ENCODE peak calls at places on chromosome 9, in seven cellular contexts. F is MM.1S, Y is GM13976, N is heart left ventricle, E is choroid plexus epithelial cell, I is pancreas, G is lung. X is an unnamed sample.
A peak's percentile ranks its signal among the peaks of the same experiment; 100 is the strongest.

GRCh38 chr9:21789541-21790037 is 12.8 kb upstream of the MTAP start:
- DNase-seq in F (peak; percentile 78), N (peak; percentile 36), E (peak; percentile 97), Y (peak; percentile 49), G (peak; percentile 57), I (peak; percentile 21), X (peak; percentile 64)

GRCh38 chr9:132973713-132974112 is 4.8 kb upstream of the GFI1B start:
- DNase-seq in N (no peak), F (peak; percentile 20), E (peak; percentile 39), G (no peak), Y (no peak), I (no peak), X (no peak)

GRCh38 chr9:7320139-7320538 is 479.4 kb downstream of the DMAC1 start:
- DNase-seq in N (no peak), E (peak; percentile 88), F (no peak), I (no peak), Y (no peak), G (no peak), X (peak; percentile 10)

GRCh38 chr9:84397151-84397728 is 56.7 kb upstream of the SLC28A3 start:
- DNase-seq in E (peak; percentile 87), F (peak; percentile 76), I (peak; percentile 55), N (peak; percentile 59), Y (peak; percentile 80), G (peak; percentile 67), X (peak; percentile 16)

GRCh38 chr9:92151691-92152393 is 36.6 kb upstream of the SPTLC1 start:
- DNase-seq in G (peak; percentile 41), I (no peak), E (peak; percentile 74), Y (no peak), N (no peak), F (no peak), X (no peak)

GRCh38 chr9:92971121-92971520 is 23.8 kb downstream of the FGD3 start:
- DNase-seq in Y (no peak), I (no peak), E (no peak), G (peak; percentile 17), N (no peak), F (no peak), X (no peak)

GRCh38 chr9:111005711-111006482 is 32.4 kb downstream of the LPAR1 start:
- DNase-seq in N (no peak), F (no peak), I (no peak), E (no peak), G (no peak), Y (no peak), X (no peak)

GRCh38 chr9:5714501-5715401 is 85.8 kb downstream of the RIC1 start:
- DNase-seq in G (no peak), F (no peak), N (no peak), E (peak; percentile 65), I (no peak), Y (no peak), X (no peak)

GRCh38 chr9:34628656-34629491 is at the start of gene ARID3C:
- DNase-seq in E (no peak), F (peak; percentile 48), N (no peak), Y (peak; percentile 71), I (peak; percentile 44), G (no peak), X (no peak)

GRCh38 chr9:90189306-90189705 is 453.3 kb downstream of the DIRAS2 start:
- DNase-seq in F (peak; percentile 54), E (no peak), N (no peak), G (no peak), Y (peak; percentile 40), I (no peak), X (peak; percentile 59)

GRCh38 chr9:26744362-26744965 is 148.1 kb downstream of the CAAP1 start:
- DNase-seq in I (no peak), N (no peak), G (no peak), F (peak; percentile 29), E (peak; percentile 63), Y (no peak), X (no peak)

GRCh38 chr9:73089304-73089985 is 62.2 kb upstream of the ANXA1 start:
- DNase-seq in G (no peak), F (no peak), Y (no peak), I (no peak), N (no peak), E (no peak), X (no peak)

GRCh38 chr9:38388283-38389223 is 3.9 kb upstream of the ALDH1B1 start:
- DNase-seq in E (peak; percentile 30), N (no peak), F (no peak), Y (no peak), I (no peak), G (no peak), X (no peak)

GRCh38 chr9:126235844-126236243 is 90.8 kb upstream of the MVB12B start:
- DNase-seq in E (no peak), I (no peak), N (no peak), F (no peak), G (no peak), Y (no peak), X (no peak)

GRCh38 chr9:88355166-88355565 is 33.1 kb upstream of the SPIN1 start:
- DNase-seq in E (peak; percentile 28), F (no peak), N (no peak), I (no peak), Y (no peak), G (no peak), X (no peak)

GRCh38 chr9:14945351-14945750 is 35.1 kb upstream of the FREM1 start:
- DNase-seq in Y (no peak), F (no peak), N (no peak), G (no peak), E (no peak), I (no peak), X (no peak)

GRCh38 chr9:107569171-107569570 is 79.6 kb upstream of the KLF4 start:
- DNase-seq in E (peak; percentile 29), I (no peak), F (no peak), G (no peak), N (no peak), Y (no peak), X (no peak)

GRCh38 chr9:92097997-92098482 is 17.2 kb downstream of the SPTLC1 start:
- DNase-seq in I (peak; percentile 97), Y (no peak), N (peak; percentile 71), E (peak; percentile 69), F (no peak), G (peak; percentile 57), X (peak; percentile 80)

GRCh38 chr9:104233366-104233765 is 139.3 kb downstream of the SMC2 start:
- DNase-seq in E (no peak), F (no peak), I (no peak), N (no peak), Y (no peak), G (no peak), X (no peak)

GRCh38 chr9:110048976-110049698 is 158.8 kb downstream of the C9orf152 start:
- DNase-seq in E (peak; percentile 57), G (peak; percentile 31), F (peak; percentile 27), I (no peak), N (no peak), Y (peak; percentile 43), X (no peak)

GRCh38 chr9:136551401-136552116 is 5.7 kb upstream of the NOTCH1 start:
- DNase-seq in E (peak; percentile 42), N (peak; percentile 82), F (no peak), Y (peak; percentile 83), I (no peak), G (no peak), X (no peak)

GRCh38 chr9:132671620-132672412 is 1.6 kb downstream of the GTF3C4 start:
- DNase-seq in E (no peak), N (no peak), F (no peak), I (no peak), Y (no peak), G (no peak), X (no peak)

GRCh38 chr9:124764774-124765438 is 6.2 kb downstream of the NR6A1 start:
- DNase-seq in Y (no peak), F (peak; percentile 40), G (no peak), E (peak; percentile 57), N (no peak), I (no peak), X (no peak)

GRCh38 chr9:1729631-1730030 is 285.5 kb upstream of the SMARCA2 start:
- DNase-seq in N (no peak), E (no peak), I (no peak), Y (no peak), F (no peak), G (no peak), X (no peak)

GRCh38 chr9:1723616-1724015 is 291.5 kb upstream of the SMARCA2 start:
- DNase-seq in I (no peak), E (no peak), Y (no peak), G (no peak), F (no peak), N (no peak), X (no peak)

GRCh38 chr9:1722404-1722803 is 292.7 kb upstream of the SMARCA2 start:
- DNase-seq in F (peak; percentile 24), Y (no peak), E (no peak), I (no peak), G (no peak), N (no peak), X (no peak)

GRCh38 chr9:1732670-1733069 is 282.5 kb upstream of the SMARCA2 start:
- DNase-seq in F (peak; percentile 40), G (no peak), E (peak; percentile 1), Y (peak; percentile 12), I (no peak), N (no peak), X (no peak)

GRCh38 chr9:1726993-1727759 is 288.0 kb upstream of the SMARCA2 start:
- DNase-seq in E (no peak), I (no peak), Y (no peak), F (peak; percentile 19), N (no peak), G (no peak), X (no peak)
- TF ChIP-seq CTCF in E (no peak), I (no peak), Y (no peak), F (peak; percentile 47), N (no peak), G (no peak), X (peak; percentile 48)

DNA sequence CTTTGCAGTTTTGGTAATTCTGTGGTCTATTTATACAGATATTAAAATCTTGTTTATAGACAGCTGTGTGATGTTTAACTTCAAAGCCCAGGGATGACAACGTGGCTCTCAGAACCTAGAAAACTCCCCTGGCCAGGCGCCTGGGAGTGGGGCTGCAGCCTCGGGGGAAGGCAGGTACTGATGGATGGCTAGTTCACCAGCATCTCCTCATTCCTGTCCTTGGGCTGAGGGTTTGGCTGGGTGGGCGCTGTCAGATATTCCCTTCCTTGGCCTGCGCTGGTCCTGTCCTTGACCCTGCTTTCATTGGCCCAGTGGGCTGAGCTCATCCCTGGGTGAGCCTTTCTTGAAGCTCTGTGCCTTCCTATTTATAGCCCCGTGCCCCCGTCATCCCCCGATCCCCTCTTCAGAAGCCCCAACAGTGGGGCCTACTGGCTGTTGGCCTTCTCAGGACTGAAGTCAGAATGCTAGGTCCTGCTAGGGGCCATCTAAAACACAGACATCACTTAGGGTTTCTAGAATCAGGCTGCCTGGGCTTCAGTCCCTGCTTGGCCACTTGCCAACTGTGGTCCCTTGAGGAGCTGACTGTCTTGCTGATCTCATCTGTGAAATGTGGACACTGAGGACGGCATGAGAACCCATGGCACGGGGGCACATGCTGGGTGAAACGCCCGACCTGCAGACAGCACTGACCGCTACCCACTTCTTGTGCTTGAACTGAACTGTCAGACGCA is 20.9 kb downstream of the SH3GLB2 start:
- DNase-seq in N (peak; percentile 55), F (no peak), E (no peak), I (no peak), G (no peak), Y (no peak), X (no peak)
- TF ChIP-seq CTCF in N (no peak), F (peak; percentile 3), E (no peak), I (no peak), G (no peak), Y (no peak), X (no peak)

GRCh38 chr9:79346350-79347020 is 225.3 kb upstream of the TLE4 start:
- DNase-seq in N (no peak), G (no peak), I (no peak), E (peak; percentile 31), Y (no peak), F (no peak), X (no peak)
- TF ChIP-seq CTCF in N (no peak), G (no peak), I (no peak), E (no peak), Y (no peak), F (no peak), X (no peak)

GRCh38 chr9:127437497-127438264 is 13.5 kb downstream of the ZNF79 start:
- DNase-seq in G (no peak), Y (no peak), F (no peak), E (peak; percentile 21), N (no peak), I (no peak), X (no peak)
- TF ChIP-seq CTCF in G (no peak), Y (no peak), F (no peak), E (peak; percentile 48), N (no peak), I (no peak), X (no peak)